ENCODE peak calls at places on chromosomes 6 and 20, in ten cellular contexts. X, F, B, Z, E, O, H, M, G and R are unnamed samples.

GRCh38 chr20:44176833-44177533 is 10.0 kb downstream of the JPH2 start:
- DNase-seq in B (no peak), M (peak), E (no peak), H (no peak), X (no peak), Z (no peak), G (peak), O (no peak), F (peak), R (no peak)

GRCh38 chr20:36624925-36625324 is 19.3 kb downstream of the RAB5IF start:
- DNase-seq in E (no peak), M (no peak), G (no peak), X (no peak), H (no peak), Z (no peak), B (no peak), O (no peak), F (no peak), R (no peak)

GRCh38 chr6:34239240-34239825 is 2.7 kb downstream of the HMGA1 start:
- DNase-seq in H (no peak), X (no peak), B (no peak), E (no peak), M (no peak), O (no peak), F (no peak), G (no peak), Z (no peak), R (no peak)

GRCh38 chr20:36179170-36179945 is 24.8 kb downstream of the EPB41L1 start:
- DNase-seq in Z (no peak), F (no peak), H (no peak), G (no peak), O (no peak), M (no peak), B (no peak), X (no peak), E (no peak), R (no peak)

GRCh38 chr6:10531942-10532341 is 10.8 kb downstream of the GCNT2 start:
- DNase-seq in O (no peak), H (no peak), F (no peak), X (no peak), E (no peak), B (no peak), M (no peak), G (no peak), Z (no peak), R (no peak)

GRCh38 chr20:34558320-34559202 is at the start of gene MAP1LC3A:
- DNase-seq in B (peak), O (peak), H (peak), G (peak), E (peak), Z (peak), F (peak), M (peak), X (peak), R (peak)

GRCh38 chr6:37033819-37034790 is 28.6 kb downstream of the FGD2 start:
- DNase-seq in G (no peak), M (no peak), O (no peak), H (no peak), B (no peak), Z (no peak), E (no peak), F (no peak), X (no peak), R (no peak)

GRCh38 chr6:141464490-141464889 is 668.2 kb upstream of the GJE1 start:
- DNase-seq in F (no peak), M (no peak), O (no peak), X (peak), E (no peak), G (no peak), B (peak), Z (no peak), H (no peak), R (no peak)

GRCh38 chr20:50513169-50514034 is 3.2 kb downstream of the PTPN1 start:
- DNase-seq in H (no peak), Z (no peak), M (no peak), F (no peak), G (no peak), X (no peak), B (peak), O (no peak), E (no peak), R (no peak)

GRCh38 chr20:50508171-50508761 is 1.9 kb upstream of the PTPN1 start:
- DNase-seq in M (no peak), E (no peak), G (no peak), X (no peak), O (no peak), H (no peak), B (no peak), F (no peak), Z (no peak), R (no peak)

GRCh38 chr20:50510706-50511401 is 671 bp downstream of the PTPN1 start:
- DNase-seq in B (no peak), F (peak), G (no peak), Z (no peak), E (no peak), H (no peak), O (no peak), X (no peak), M (peak), R (no peak)

GRCh38 chr20:50512323-50512722 is 2.1 kb downstream of the PTPN1 start:
- DNase-seq in M (no peak), F (no peak), E (no peak), G (no peak), Z (no peak), B (no peak), O (no peak), H (no peak), X (no peak), R (no peak)

GRCh38 chr20:50509923-50510705 is at the start of gene PTPN1:
- DNase-seq in H (peak), Z (peak), O (peak), F (peak), E (peak), G (peak), M (peak), X (peak), B (peak), R (peak)
- TF ChIP-seq CTCF in H (no peak), Z (no peak), O (no peak), F (peak), E (no peak), G (no peak), M (no peak), X (no peak), B (peak), R (peak)

GRCh38 chr20:31663838-31664695 is 26.4 kb downstream of the COX4I2 start:
- DNase-seq in G (peak), O (no peak), Z (no peak), H (peak), X (peak), F (peak), B (no peak), M (peak), E (no peak), R (no peak)
- TF ChIP-seq POLR2A in G (no peak), O (no peak), Z (no peak), H (peak), X (no peak), F (peak), B (no peak), M (peak), E (no peak), R (no peak)

DNA sequence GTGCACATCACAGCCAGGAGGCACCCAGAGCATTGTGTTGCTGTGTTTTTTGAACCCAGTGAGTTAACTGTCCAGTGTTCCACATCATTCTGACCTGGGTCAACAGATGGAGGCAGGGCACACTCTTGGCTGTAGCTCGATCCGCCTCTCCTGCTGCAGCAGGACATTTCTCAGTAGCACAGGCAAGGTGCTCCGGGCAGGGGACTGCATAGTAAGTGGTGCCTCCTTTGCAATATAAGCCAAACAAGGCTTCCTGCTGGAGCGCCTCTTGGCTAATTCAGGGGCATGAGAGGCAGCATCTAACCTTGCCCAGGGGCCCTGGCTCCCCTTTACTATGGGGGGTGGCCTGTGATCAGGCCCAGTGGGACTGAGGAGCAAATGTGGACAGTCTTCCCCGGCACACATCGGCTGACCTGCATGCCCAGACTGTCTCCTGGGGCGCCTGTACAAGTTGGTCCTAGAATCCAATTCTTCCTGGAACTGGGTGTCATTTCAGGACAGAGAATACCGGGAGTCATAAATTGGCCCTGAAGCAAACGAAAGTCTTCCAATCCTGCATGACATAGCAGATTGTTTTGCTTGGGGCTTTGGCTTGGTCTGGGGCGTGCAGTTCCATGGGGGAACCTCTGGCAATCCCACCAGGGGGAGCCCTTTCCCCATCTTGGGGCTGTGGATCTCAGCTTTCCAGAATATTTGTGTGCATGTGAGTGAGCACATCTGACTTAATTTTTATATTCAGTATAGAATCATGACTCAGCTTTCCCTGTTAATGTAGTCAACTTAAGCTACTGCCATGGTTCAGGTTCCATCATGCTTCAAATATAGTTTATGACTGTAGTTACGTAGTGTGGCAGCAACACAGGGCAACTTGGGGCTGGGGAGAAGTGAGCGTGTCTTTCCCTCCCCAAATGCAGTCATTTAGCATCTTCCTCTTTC is 56.0 kb upstream of the DDR1 start:
- DNase-seq in E (peak), M (peak), B (peak), F (peak), X (peak), G (peak), Z (peak), H (peak), O (peak), R (no peak)
- H3K4me3 ChIP-seq in E (no peak), M (peak), B (no peak), F (no peak), X (no peak), G (peak), Z (no peak), H (no peak), O (no peak), R (peak)

GRCh38 chr20:48329676-48330644 is 497.8 kb downstream of the PREX1 start:
- DNase-seq in X (peak), H (no peak), F (no peak), O (peak), B (peak), G (no peak), Z (peak), M (no peak), E (no peak), R (no peak)
- TF ChIP-seq CTCF in X (peak), H (no peak), F (no peak), O (no peak), B (no peak), G (no peak), Z (peak), M (no peak), E (no peak), R (no peak)

GRCh38 chr6:44237813-44238433 is 9.0 kb upstream of the HSP90AB1 start:
- DNase-seq in Z (peak), X (peak), F (peak), B (peak), M (peak), G (peak), H (peak), O (peak), E (peak), R (no peak)
- TF ChIP-seq POLR2A in Z (peak), X (peak), F (peak), B (no peak), M (no peak), G (no peak), H (peak), O (peak), E (no peak), R (peak)

DNA sequence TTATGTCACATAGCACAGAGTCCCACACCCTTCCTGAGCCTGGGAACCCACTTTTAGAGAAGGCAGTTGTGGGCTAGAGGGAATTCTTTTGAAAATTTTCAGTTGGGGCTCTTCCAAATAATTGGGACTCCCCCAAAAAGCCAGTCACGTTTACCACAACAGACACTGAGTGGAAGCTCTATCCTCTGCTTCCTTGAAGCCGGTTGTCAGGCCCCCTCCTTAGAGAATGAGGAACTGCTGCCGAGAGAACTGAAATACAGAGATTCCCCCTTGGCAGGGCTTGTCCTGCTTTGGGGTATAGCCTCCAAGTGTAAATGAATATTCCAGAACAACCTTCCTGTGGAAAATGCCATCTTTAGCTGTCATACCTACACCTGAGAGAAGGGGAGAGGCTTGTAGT is 2.7 kb upstream of the JAG1 start:
- DNase-seq in B (no peak), G (no peak), Z (no peak), M (no peak), E (no peak), H (no peak), X (no peak), O (no peak), F (no peak), R (no peak)
- H3K4me3 ChIP-seq in B (no peak), G (no peak), Z (no peak), M (no peak), E (no peak), H (no peak), X (no peak), O (no peak), F (no peak), R (no peak)

DNA sequence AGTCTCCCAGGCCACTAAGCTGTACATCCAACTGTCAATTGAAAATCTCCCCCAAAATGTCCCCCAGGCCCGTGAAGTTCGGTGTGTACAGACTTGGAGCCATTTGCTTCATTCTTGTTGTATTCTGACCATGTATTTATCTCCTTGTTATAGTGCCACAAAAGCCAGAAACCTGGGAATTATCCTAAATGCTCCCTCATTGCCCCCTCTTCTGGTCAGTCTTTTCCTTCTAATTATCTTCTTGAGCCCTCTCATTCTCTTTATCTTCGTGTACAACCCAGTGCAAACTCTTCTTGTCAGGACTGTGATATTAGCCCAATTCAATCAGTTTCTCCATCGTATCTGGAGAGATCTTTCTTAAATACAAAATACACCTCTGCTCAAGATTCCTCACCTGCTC is 64.7 kb downstream of the RFX6 start:
- DNase-seq in X (no peak), B (no peak), F (no peak), Z (no peak), E (no peak), O (no peak), H (no peak), M (no peak), G (no peak), R (no peak)
- TF ChIP-seq CTCF in X (no peak), B (no peak), F (no peak), Z (no peak), E (no peak), O (no peak), H (no peak), M (no peak), G (no peak), R (no peak)

DNA sequence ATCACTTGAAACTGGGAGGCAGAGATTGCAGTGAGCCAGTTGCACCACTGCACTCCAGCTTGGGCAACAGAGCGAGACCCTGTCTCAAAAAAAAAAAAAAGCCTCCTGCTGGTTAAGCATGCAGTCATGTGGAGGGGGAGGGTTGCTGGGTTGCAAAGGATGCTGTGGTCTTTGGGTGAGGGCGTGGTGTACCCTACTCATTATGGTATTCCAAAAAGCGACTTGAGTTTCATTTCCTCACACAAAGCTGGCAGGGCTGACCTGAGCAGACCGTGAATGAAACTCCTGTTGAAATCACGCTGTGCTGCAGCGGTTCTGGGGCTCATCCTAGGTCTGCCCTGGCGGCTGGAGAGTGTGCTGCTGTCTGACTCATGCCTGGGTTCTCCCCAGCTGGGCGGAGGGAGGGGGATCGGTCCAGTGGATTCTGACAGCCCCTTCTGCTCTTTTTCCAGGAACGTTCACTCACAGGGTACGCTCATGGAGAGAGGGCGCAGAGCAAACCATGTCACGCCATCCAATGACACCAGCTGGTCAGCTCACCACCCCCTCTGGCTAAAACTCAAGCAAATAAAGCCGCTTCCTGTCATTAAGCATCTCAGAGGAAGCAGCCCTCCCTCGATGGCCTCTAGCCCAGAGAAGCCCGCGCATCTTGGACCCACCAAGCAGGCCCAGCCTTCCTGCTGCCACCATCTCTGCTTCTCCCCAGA is 166.2 kb downstream of the SCML4 start:
- DNase-seq in G (peak), H (no peak), B (peak), O (no peak), Z (no peak), X (no peak), M (no peak), E (no peak), F (peak), R (peak)
- TF ChIP-seq POLR2A in G (no peak), H (no peak), B (no peak), O (no peak), Z (no peak), X (no peak), M (no peak), E (no peak), F (no peak), R (peak)

GRCh38 chr6:138529510-138529909 is 30.2 kb upstream of the NHSL1 start:
- DNase-seq in E (no peak), H (no peak), Z (no peak), B (no peak), M (no peak), O (no peak), F (no peak), G (no peak), X (no peak), R (no peak)

GRCh38 chr6:138528986-138529385 is 29.7 kb upstream of the NHSL1 start:
- DNase-seq in O (no peak), B (no peak), Z (no peak), M (no peak), G (no peak), H (no peak), F (no peak), E (no peak), X (no peak), R (no peak)

GRCh38 chr6:138527376-138528092 is 28.2 kb upstream of the NHSL1 start:
- DNase-seq in O (no peak), X (no peak), Z (no peak), M (no peak), H (no peak), F (no peak), B (no peak), G (no peak), E (no peak), R (no peak)

GRCh38 chr6:138526822-138527235 is 27.5 kb upstream of the NHSL1 start:
- DNase-seq in Z (no peak), O (no peak), G (no peak), H (no peak), M (no peak), X (no peak), B (no peak), E (no peak), F (no peak), R (no peak)

GRCh38 chr6:138528137-138528536 is 28.8 kb upstream of the NHSL1 start:
- DNase-seq in G (no peak), B (peak), H (no peak), M (no peak), O (no peak), F (no peak), Z (no peak), E (no peak), X (no peak), R (no peak)
- H3K4me3 ChIP-seq in G (no peak), B (no peak), H (no peak), M (no peak), O (no peak), F (no peak), Z (no peak), E (no peak), X (no peak), R (no peak)

GRCh38 chr20:50008007-50008406 is 25.2 kb downstream of the SNAI1 start:
- DNase-seq in Z (no peak), X (no peak), G (no peak), H (no peak), B (no peak), F (no peak), M (no peak), E (no peak), O (no peak), R (no peak)

GRCh38 chr20:50005378-50006020 is 22.7 kb downstream of the SNAI1 start:
- DNase-seq in E (no peak), O (no peak), G (no peak), Z (no peak), H (no peak), B (no peak), M (no peak), X (no peak), F (no peak), R (no peak)

GRCh38 chr20:50009521-50010454 is 27.0 kb downstream of the SNAI1 start:
- DNase-seq in X (no peak), E (no peak), F (no peak), H (no peak), B (no peak), G (no peak), Z (no peak), M (no peak), O (no peak), R (no peak)

GRCh38 chr20:50004175-50004574 is 21.4 kb downstream of the SNAI1 start:
- DNase-seq in X (no peak), G (no peak), E (no peak), H (no peak), F (no peak), M (no peak), Z (no peak), B (no peak), O (no peak), R (no peak)

GRCh38 chr20:50007369-50007768 is 24.6 kb downstream of the SNAI1 start:
- DNase-seq in Z (no peak), O (no peak), H (no peak), F (no peak), E (no peak), X (no peak), G (no peak), B (no peak), M (no peak), R (no peak)
- TF ChIP-seq CTCF in Z (no peak), O (no peak), H (no peak), F (no peak), E (no peak), X (no peak), G (no peak), B (no peak), M (no peak), R (no peak)